ENCODE peak calls at places on chromosomes 7 and 10, in eight cellular contexts. B is NCI-H1417; H is fibroblast of mammary gland; F is activated naive CD4-positive, alpha-beta T cell; I is iPS DF 19.7; E is endothelial cell; P is Calu3; R is hepatic stellate cell. V is an unnamed sample.

GRCh38 chr10:3935141-3935540 is 150.1 kb upstream of the KLF6 start:
- DNase-seq in P (no peak), H (peak), E (no peak), F (no peak), B (no peak), R (peak), I (no peak), V (no peak)

GRCh38 chr7:148884049-148884298 is at the start of gene EZH2:
- DNase-seq in P (no peak), F (no peak), R (no peak), I (no peak), B (no peak), E (peak), H (no peak), V (no peak)

GRCh38 chr10:360653-361052 is 225.4 kb downstream of the ZMYND11 start:
- DNase-seq in H (no peak), I (no peak), P (no peak), B (peak), E (no peak), R (no peak), F (no peak), V (no peak)

GRCh38 chr7:65509368-65510186 is 135.9 kb downstream of the ZNF92 start:
- DNase-seq in F (no peak), P (no peak), R (no peak), H (no peak), I (no peak), E (peak), B (peak), V (no peak)

GRCh38 chr10:73771722-73772279 is 10.0 kb upstream of the CHCHD1 start:
- DNase-seq in E (peak), H (peak), F (no peak), R (peak), I (no peak), P (peak), B (no peak), V (peak)

GRCh38 chr7:69130421-69130820 is 467.9 kb upstream of the AUTS2 start:
- DNase-seq in P (no peak), B (no peak), H (no peak), R (no peak), I (no peak), E (no peak), F (no peak), V (no peak)

GRCh38 chr7:133295484-133295883 is 42.6 kb downstream of the EXOC4 start:
- DNase-seq in I (no peak), P (no peak), R (no peak), E (no peak), B (no peak), F (no peak), H (no peak), V (no peak)

GRCh38 chr10:58435297-58435696 is 50.1 kb downstream of the TFAM start:
- DNase-seq in P (peak), B (no peak), H (peak), I (no peak), F (no peak), R (peak), E (no peak), V (peak)

GRCh38 chr7:46534593-46535271 is 613.7 kb upstream of the IGFBP3 start:
- DNase-seq in I (peak), F (no peak), H (peak), P (no peak), R (no peak), E (no peak), B (no peak), V (no peak)

GRCh38 chr10:11197266-11197712 is 179.6 kb downstream of the CELF2 start:
- DNase-seq in E (no peak), I (no peak), R (no peak), P (no peak), H (no peak), F (no peak), B (no peak), V (no peak)

GRCh38 chr10:5012595-5012994 is 8.9 kb upstream of the AKR1C2 start:
- DNase-seq in B (no peak), F (no peak), E (no peak), H (no peak), R (no peak), P (no peak), I (no peak), V (no peak)

GRCh38 chr7:151730591-151730990 is 146.3 kb downstream of the PRKAG2 start:
- DNase-seq in R (no peak), B (no peak), H (no peak), I (no peak), E (no peak), F (no peak), P (no peak), V (no peak)

GRCh38 chr10:122419890-122420623 is 34.4 kb upstream of the ARMS2 start:
- DNase-seq in I (no peak), E (no peak), P (no peak), B (no peak), H (peak), F (no peak), R (no peak), V (peak)

GRCh38 chr10:116263870-116264269 is 9.1 kb downstream of the GFRA1 start:
- DNase-seq in E (no peak), F (no peak), H (no peak), R (no peak), I (no peak), P (no peak), B (no peak), V (no peak)

GRCh38 chr7:107966701-107967100 is 36.3 kb downstream of the LAMB1 start:
- DNase-seq in H (peak), F (no peak), E (no peak), I (no peak), P (no peak), B (no peak), R (peak), V (no peak)

V was measured in AG09319.